ENCODE peak calls at places on chromosomes 16 and 17, in nine cellular contexts. H is brain microvascular endothelial cell; E is posterior vena cava; W is activated naive CD8-positive, alpha-beta T cell treated with anti-CD3 and anti-CD28 coated beads for 36 hours; M is activated T-helper 1 cell treated with anti-CD3 and anti-CD28 coated beads, Interleukin-2, amount 50 U/mL, for 16 hours; J is nephron progenitor cell; G is HuH-7.5; X is AML-193; Z is anterior cingulate cortex. D is an unnamed sample.

GRCh38 chr17:71764507-71764906 is 356.3 kb upstream of the SOX9 start:
- DNase-seq in H (peak; percentile 15), E (no peak), W (no peak), M (no peak), J (peak; percentile 30), G (peak; percentile 3), X (peak; percentile 7), Z (no peak), D (no peak)

GRCh38 chr16:14362774-14363371 is 267.2 kb downstream of the PARN start:
- DNase-seq in H (peak; percentile 21), E (no peak), W (no peak), M (no peak), J (no peak), G (no peak), X (no peak), Z (no peak), D (no peak)

GRCh38 chr17:27535178-27535928 is 79.1 kb downstream of the KSR1 start:
- DNase-seq in H (no peak), E (no peak), W (no peak), M (no peak), J (no peak), G (no peak), X (no peak), Z (no peak), D (peak; percentile 61)

GRCh38 chr16:31108794-31109558 is 790 bp downstream of the BCKDK start:
- DNase-seq in H (no peak), E (no peak), W (no peak), M (no peak), J (no peak), G (no peak), X (no peak), Z (no peak), D (no peak)

GRCh38 chr16:89422527-89422904 is 67.8 kb downstream of the ANKRD11 start:
- DNase-seq in H (peak; percentile 77), E (no peak), W (peak; percentile 45), M (no peak), J (no peak), G (no peak), X (no peak), Z (no peak), D (peak; percentile 35)

GRCh38 chr17:81665205-81666091 is 957 bp downstream of the OXLD1 start:
- DNase-seq in H (peak; percentile 15), E (no peak), W (peak; percentile 65), M (peak; percentile 26), J (no peak), G (no peak), X (peak; percentile 37), Z (no peak), D (no peak)

GRCh38 chr16:49474741-49475140 is 101.1 kb downstream of the C16orf78 start:
- DNase-seq in H (no peak), E (no peak), W (no peak), M (no peak), J (no peak), G (no peak), X (no peak), Z (no peak), D (no peak)

GRCh38 chr16:55836158-55836611 is 3.3 kb upstream of the CES1 start:
- DNase-seq in H (no peak), E (no peak), W (no peak), M (no peak), J (no peak), G (no peak), X (no peak), Z (no peak), D (no peak)

GRCh38 chr17:73348018-73348823 is 36.4 kb upstream of the CDC42EP4 start:
- DNase-seq in H (no peak), E (no peak), W (no peak), M (no peak), J (no peak), G (no peak), X (no peak), Z (no peak), D (no peak)

D was measured in trophoblast cell.